ENCODE peak calls at places on chromosomes 6 and 20, in seven cellular contexts. U, J, Q, P, K, O and M are unnamed samples.

GRCh38 chr6:143634486-143634885 is 43.3 kb upstream of the PHACTR2 start:
- DNase-seq in U (no peak), K (no peak), P (no peak), J (no peak), Q (no peak), O (no peak), M (no peak)

GRCh38 chr20:57395111-57395959 is 4.1 kb downstream of the RBM38 start:
- DNase-seq in P (no peak), Q (no peak), K (no peak), O (no peak), J (no peak), U (no peak), M (no peak)

GRCh38 chr6:7833753-7834075 is 76.9 kb downstream of the TXNDC5 start:
- DNase-seq in O (no peak), K (no peak), Q (no peak), U (no peak), P (no peak), J (no peak), M (no peak)

GRCh38 chr20:41142914-41143313 is 5.6 kb downstream of the PLCG1 start:
- DNase-seq in P (no peak), O (peak), Q (no peak), U (no peak), J (peak), K (no peak), M (no peak)

GRCh38 chr6:22647671-22648070 is 78.3 kb downstream of the HDGFL1 start:
- DNase-seq in P (no peak), Q (no peak), O (no peak), K (no peak), U (no peak), J (no peak), M (no peak)

GRCh38 chr20:7702141-7702540 is 238.1 kb downstream of the HAO1 start:
- DNase-seq in K (no peak), P (no peak), J (no peak), U (no peak), O (no peak), Q (no peak), M (no peak)

GRCh38 chr20:45049438-45049837 is 51.5 kb downstream of the KCNS1 start:
- DNase-seq in O (no peak), P (no peak), Q (no peak), K (no peak), J (no peak), U (no peak), M (no peak)

GRCh38 chr20:39829255-39829654 is 859.8 kb downstream of the MAFB start:
- DNase-seq in P (no peak), Q (no peak), U (peak), O (no peak), J (no peak), K (no peak), M (no peak)

GRCh38 chr6:43774776-43775583 is 5.0 kb downstream of the VEGFA start:
- DNase-seq in U (no peak), J (peak), Q (peak), O (peak), P (no peak), K (no peak), M (peak)

GRCh38 chr6:104896914-104897313 is 37.2 kb upstream of the HACE1 start:
- DNase-seq in K (no peak), J (no peak), Q (no peak), U (no peak), P (no peak), O (no peak), M (no peak)

GRCh38 chr6:52507557-52508260 is 69.2 kb downstream of the TRAM2 start:
- DNase-seq in U (no peak), Q (no peak), J (no peak), K (no peak), O (no peak), P (no peak), M (no peak)

GRCh38 chr6:111591370-111591900 is 14.2 kb downstream of the TRAF3IP2 start:
- DNase-seq in K (no peak), P (no peak), Q (peak), U (no peak), J (no peak), O (no peak), M (no peak)

GRCh38 chr20:21505161-21505809 is 8.6 kb downstream of the NKX2-2 start:
- DNase-seq in J (peak), K (peak), Q (peak), U (no peak), P (peak), O (peak), M (no peak)

GRCh38 chr6:68343901-68344300 is 291.2 kb upstream of the ADGRB3 start:
- DNase-seq in U (peak), O (peak), Q (peak), J (peak), K (no peak), P (no peak), M (no peak)

GRCh38 chr6:158912591-158912990 is 87.4 kb downstream of the RSPH3 start:
- DNase-seq in O (no peak), K (no peak), Q (no peak), P (no peak), J (no peak), U (no peak), M (no peak)

GRCh38 chr20:37209661-37210314 is 30.4 kb upstream of the MROH8 start:
- DNase-seq in J (no peak), U (no peak), O (no peak), Q (no peak), K (no peak), P (no peak), M (no peak)

GRCh38 chr6:24251339-24251738 is 106.5 kb downstream of the DCDC2 start:
- DNase-seq in O (no peak), U (no peak), Q (no peak), P (no peak), K (no peak), J (no peak), M (no peak)

GRCh38 chr20:40675599-40676221 is 13.3 kb downstream of the MAFB start:
- DNase-seq in J (no peak), O (no peak), Q (no peak), U (no peak), K (no peak), P (no peak), M (no peak)

GRCh38 chr6:100088009-100088408 is 94.0 kb upstream of the MCHR2 start:
- DNase-seq in U (no peak), J (no peak), P (no peak), Q (no peak), O (no peak), K (no peak), M (no peak)

GRCh38 chr6:23330632-23331031 is 761.3 kb downstream of the HDGFL1 start:
- DNase-seq in K (no peak), P (no peak), J (no peak), Q (no peak), U (no peak), O (no peak), M (no peak)

GRCh38 chr6:87465041-87465440 is 7.7 kb upstream of the SLC35A1 start:
- DNase-seq in P (no peak), U (no peak), K (no peak), O (no peak), Q (no peak), J (no peak), M (no peak)

GRCh38 chr20:47493954-47494293 is 7.8 kb upstream of the NCOA3 start:
- DNase-seq in K (no peak), Q (no peak), U (no peak), O (no peak), P (no peak), J (no peak), M (no peak)

GRCh38 chr20:44217342-44218092 is 6.9 kb upstream of the OSER1 start:
- DNase-seq in P (no peak), K (peak), O (peak), Q (peak), J (peak), U (peak), M (no peak)

GRCh38 chr6:87918461-87918941 is 129.1 kb upstream of the SPACA1 start:
- DNase-seq in O (no peak), U (no peak), P (no peak), J (no peak), K (no peak), Q (no peak), M (no peak)

GRCh38 chr6:26596579-26597388 is at the start of gene ABT1:
- DNase-seq in U (peak), P (peak), J (peak), O (peak), Q (peak), K (peak), M (peak)

GRCh38 chr6:25464225-25464624 is 185.1 kb downstream of the CARMIL1 start:
- DNase-seq in O (no peak), U (no peak), P (no peak), K (no peak), J (no peak), Q (no peak), M (no peak)

GRCh38 chr6:44234101-44235090 is 11.0 kb downstream of the SLC29A1 start:
- DNase-seq in Q (peak), K (no peak), U (no peak), P (no peak), O (no peak), J (no peak), M (no peak)

GRCh38 chr6:45376310-45377040 is 1.3 kb downstream of the SUPT3H start:
- DNase-seq in P (no peak), K (no peak), U (no peak), Q (no peak), O (no peak), J (no peak), M (no peak)

GRCh38 chr20:22582386-22582959 is 1.9 kb downstream of the FOXA2 start:
- DNase-seq in Q (no peak), K (no peak), P (no peak), J (no peak), O (no peak), U (no peak), M (no peak)

GRCh38 chr20:19833395-19833794 is 75.3 kb downstream of the RIN2 start:
- DNase-seq in O (no peak), K (no peak), J (no peak), P (no peak), U (no peak), Q (no peak), M (no peak)